ENCODE peak calls at places on chromosomes 6 and 20, in seven cellular contexts. C, H, N, Q, D, R and J are unnamed samples.

GRCh38 chr20:34410331-34410730 is 47.3 kb downstream of the ITCH start:
- DNase-seq in C (no peak), H (peak; percentile 49), N (no peak), Q (no peak), D (no peak), R (peak; percentile 34), J (no peak)

GRCh38 chr6:151205971-151206600 is 33.7 kb upstream of the AKAP12 start:
- DNase-seq in C (no peak), H (no peak), N (no peak), Q (no peak), D (no peak), R (no peak), J (no peak)

GRCh38 chr6:35300848-35301247 is 3.2 kb downstream of the DEF6 start:
- DNase-seq in C (peak; percentile 37), H (no peak), N (peak; percentile 33), Q (no peak), D (no peak), R (no peak), J (no peak)

GRCh38 chr6:168884050-168884645 is 369.5 kb downstream of the THBS2 start:
- DNase-seq in C (no peak), H (no peak), N (no peak), Q (no peak), D (no peak), R (no peak), J (no peak)

GRCh38 chr6:2596222-2596621 is 154.5 kb downstream of the MYLK4 start:
- DNase-seq in C (no peak), H (no peak), N (no peak), Q (no peak), D (no peak), R (no peak), J (no peak)

GRCh38 chr20:49446808-49447207 is 35.7 kb downstream of the KCNB1 start:
- DNase-seq in C (no peak), H (peak; percentile 2), N (no peak), Q (peak; percentile 41), D (no peak), R (no peak), J (peak; percentile 33)

GRCh38 chr6:15089569-15090144 is 156.2 kb upstream of the JARID2 start:
- DNase-seq in C (no peak), H (no peak), N (no peak), Q (no peak), D (no peak), R (no peak), J (no peak)

GRCh38 chr20:58890073-58890453 is 37.5 kb downstream of the GNAS start:
- DNase-seq in C (no peak), H (no peak), N (no peak), Q (no peak), D (no peak), R (no peak), J (no peak)

GRCh38 chr20:10647471-10647870 is 26.3 kb downstream of the JAG1 start:
- DNase-seq in C (no peak), H (no peak), N (no peak), Q (no peak), D (no peak), R (no peak), J (no peak)

GRCh38 chr6:82247634-82248232 is at the start of gene IBTK:
- DNase-seq in C (peak; percentile 93), H (peak; percentile 86), N (peak; percentile 86), Q (peak; percentile 91), D (peak; percentile 89), R (peak; percentile 69), J (peak; percentile 93)

GRCh38 chr6:166515072-166515810 is 71.2 kb downstream of the RAMACL start:
- DNase-seq in C (peak; percentile 84), H (peak; percentile 28), N (no peak), Q (peak; percentile 43), D (no peak), R (peak; percentile 59), J (no peak)

GRCh38 chr6:38822963-38823362 is 107.9 kb downstream of the DNAH8 start:
- DNase-seq in C (no peak), H (no peak), N (no peak), Q (no peak), D (no peak), R (no peak), J (no peak)

GRCh38 chr20:44745560-44746366 is at the start of gene KCNK15:
- DNase-seq in C (peak; percentile 60), H (no peak), N (no peak), Q (no peak), D (no peak), R (no peak), J (peak; percentile 56)

GRCh38 chr20:49747707-49748524 is 34.2 kb upstream of the B4GALT5 start:
- DNase-seq in C (no peak), H (peak; percentile 79), N (no peak), Q (peak; percentile 73), D (no peak), R (peak; percentile 23), J (peak; percentile 23)

GRCh38 chr6:44062771-44063560 is 64.3 kb downstream of the MRPL14 start:
- DNase-seq in C (peak; percentile 77), H (no peak), N (no peak), Q (no peak), D (no peak), R (no peak), J (no peak)

GRCh38 chr6:31765559-31765909 is 3.1 kb downstream of the SAPCD1 start:
- DNase-seq in C (no peak), H (no peak), N (no peak), Q (no peak), D (no peak), R (no peak), J (no peak)

GRCh38 chr6:34318492-34319470 is 70.0 kb upstream of the SMIM29 start:
- DNase-seq in C (no peak), H (no peak), N (no peak), Q (no peak), D (no peak), R (no peak), J (no peak)

GRCh38 chr6:37036146-37036545 is 30.7 kb downstream of the FGD2 start:
- DNase-seq in C (no peak), H (no peak), N (no peak), Q (no peak), D (no peak), R (no peak), J (no peak)

GRCh38 chr20:37335642-37336368 is 10.1 kb upstream of the SRC start:
- DNase-seq in C (no peak), H (no peak), N (no peak), Q (no peak), D (peak; percentile 68), R (no peak), J (no peak)